ENCODE peak calls at places on chromosome 2, in ten cellular contexts. A is right lobe of liver, D is HFFc6, R is heart right ventricle, B is coronary artery, T is BE2C, V is fibroblast of the aortic adventitia, Q is A549, M is GM20000, F is WTC11. W is an unnamed sample.

GRCh38 chr2:74441690-74442482 is at the start of gene RTKN:
- DNase-seq in B (no peak), V (no peak), A (peak), M (peak), F (peak), R (peak), Q (no peak), T (no peak), D (no peak), W (peak)

GRCh38 chr2:85436836-85437487 is 18.4 kb downstream of the SH2D6 start:
- DNase-seq in T (no peak), V (no peak), F (no peak), Q (no peak), B (no peak), A (no peak), R (no peak), D (no peak), M (no peak), W (no peak)

GRCh38 chr2:20103514-20103913 is 52.1 kb upstream of the LAPTM4A start:
- DNase-seq in D (peak), B (no peak), F (no peak), A (no peak), M (no peak), T (no peak), Q (peak), R (no peak), V (no peak), W (no peak)

GRCh38 chr2:56184500-56184996 is 758 bp downstream of the CCDC85A start:
- DNase-seq in D (no peak), M (no peak), T (no peak), F (peak), A (peak), V (no peak), Q (peak), R (no peak), B (no peak), W (peak)

GRCh38 chr2:85953476-85953875 is 64.7 kb upstream of the ST3GAL5 start:
- DNase-seq in F (no peak), D (no peak), V (no peak), B (no peak), R (no peak), Q (no peak), A (no peak), T (no peak), M (no peak), W (no peak)

GRCh38 chr2:26721267-26722032 is 28.9 kb downstream of the KCNK3 start:
- DNase-seq in F (no peak), V (peak), T (no peak), M (no peak), D (no peak), R (no peak), Q (peak), B (no peak), A (peak), W (peak)

GRCh38 chr2:26174691-26175181 is 1.8 kb downstream of the GAREM2 start:
- DNase-seq in M (peak), V (no peak), T (no peak), Q (no peak), R (no peak), B (peak), F (no peak), D (no peak), A (no peak), W (peak)

GRCh38 chr2:74556831-74557370 is 2.4 kb downstream of the DOK1 start:
- DNase-seq in R (no peak), F (no peak), M (no peak), Q (no peak), V (no peak), A (no peak), B (peak), T (no peak), D (no peak), W (no peak)

GRCh38 chr2:39216495-39217191 is 27.1 kb downstream of the CDKL4 start:
- DNase-seq in V (no peak), D (no peak), Q (no peak), M (peak), A (no peak), B (no peak), R (no peak), F (no peak), T (no peak), W (no peak)

GRCh38 chr2:2599441-2599840 is 268.4 kb upstream of the MYT1L start:
- DNase-seq in R (no peak), A (no peak), B (peak), M (no peak), Q (no peak), V (no peak), T (no peak), F (no peak), D (no peak), W (no peak)

GRCh38 chr2:24491626-24492282 is 700 bp downstream of the NCOA1 start:
- DNase-seq in A (peak), F (peak), M (peak), V (peak), Q (peak), B (peak), R (peak), D (no peak), T (peak), W (peak)

GRCh38 chr2:112026509-112026908 is 28.6 kb upstream of the TMEM87B start:
- DNase-seq in F (no peak), M (no peak), T (peak), B (no peak), D (no peak), V (no peak), Q (no peak), R (no peak), A (peak), W (no peak)

GRCh38 chr2:134869941-134870736 is 31.7 kb downstream of the ACMSD start:
- DNase-seq in R (peak), D (no peak), B (no peak), V (peak), F (no peak), Q (no peak), T (no peak), A (peak), M (no peak), W (no peak)

GRCh38 chr2:71313-72035 is 25.2 kb upstream of the FAM110C start:
- DNase-seq in B (no peak), V (no peak), F (no peak), M (no peak), Q (no peak), D (no peak), T (no peak), A (no peak), R (no peak), W (no peak)

GRCh38 chr2:154620490-154620889 is 78.0 kb upstream of the KCNJ3 start:
- DNase-seq in V (no peak), Q (no peak), A (no peak), F (no peak), T (no peak), D (no peak), M (no peak), B (no peak), R (no peak), W (no peak)

GRCh38 chr2:154623819-154624218 is 74.7 kb upstream of the KCNJ3 start:
- DNase-seq in T (peak), B (no peak), D (no peak), V (peak), Q (peak), F (peak), A (no peak), R (peak), M (peak), W (no peak)
- TF ChIP-seq CTCF in T (peak), B (peak), D (peak), V (peak), Q (peak), F (peak), A (peak), R (peak), M (peak), W (peak)

GRCh38 chr2:177149155-177149503 is 63.5 kb upstream of the HNRNPA3 start:
- DNase-seq in D (no peak), M (no peak), A (no peak), F (no peak), Q (no peak), R (no peak), B (no peak), V (no peak), T (no peak), W (no peak)
- TF ChIP-seq CTCF in D (peak), M (no peak), A (no peak), F (peak), Q (no peak), R (no peak), B (no peak), V (no peak), T (no peak), W (no peak)

DNA sequence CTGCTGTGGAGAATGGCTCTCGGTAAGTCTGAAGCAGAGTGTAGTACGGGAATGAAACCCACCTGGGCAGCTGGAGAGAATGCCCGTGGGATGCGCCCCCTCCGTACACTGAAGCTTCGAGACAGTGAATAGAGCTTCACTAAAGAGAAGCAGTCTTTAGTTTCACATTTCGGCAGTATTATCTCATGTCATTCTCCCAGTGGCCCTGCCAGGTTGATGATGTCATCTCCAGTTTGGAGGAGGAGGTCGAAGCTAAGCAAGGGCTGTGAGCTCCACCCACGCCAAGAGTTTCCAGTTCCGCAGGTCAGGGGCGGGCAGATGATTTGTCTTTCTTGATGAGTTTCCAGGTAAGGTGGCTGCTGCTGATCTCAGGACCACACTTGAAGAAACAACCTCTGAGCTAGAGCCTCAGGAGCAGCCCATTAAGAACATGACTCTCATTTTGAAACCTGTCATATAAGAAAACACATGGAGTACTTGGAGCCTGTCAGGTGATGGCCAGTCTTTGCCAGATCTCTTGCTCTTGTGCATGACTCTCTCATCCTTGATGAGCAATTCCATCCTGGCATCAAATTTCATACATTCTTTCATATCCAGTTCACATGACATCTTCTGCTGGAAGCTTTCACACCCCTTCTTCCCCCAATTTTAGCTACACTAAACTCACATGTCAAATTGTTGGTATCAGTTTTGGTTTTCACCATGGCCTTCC is 475.0 kb downstream of the RNF144A start:
- DNase-seq in A (no peak), V (no peak), B (no peak), F (no peak), M (no peak), T (no peak), D (no peak), R (no peak), Q (no peak), W (no peak)
- TF ChIP-seq CTCF in A (no peak), V (no peak), B (no peak), F (no peak), M (no peak), T (no peak), D (no peak), R (no peak), Q (no peak), W (no peak)

GRCh38 chr2:197167608-197168287 is 142.8 kb downstream of the ANKRD44 start:
- DNase-seq in F (no peak), M (no peak), A (no peak), V (no peak), T (no peak), R (no peak), B (no peak), Q (no peak), D (no peak), W (no peak)
- TF ChIP-seq CTCF in F (no peak), M (no peak), A (no peak), V (no peak), T (no peak), R (no peak), B (no peak), Q (no peak), D (no peak), W (no peak)

DNA sequence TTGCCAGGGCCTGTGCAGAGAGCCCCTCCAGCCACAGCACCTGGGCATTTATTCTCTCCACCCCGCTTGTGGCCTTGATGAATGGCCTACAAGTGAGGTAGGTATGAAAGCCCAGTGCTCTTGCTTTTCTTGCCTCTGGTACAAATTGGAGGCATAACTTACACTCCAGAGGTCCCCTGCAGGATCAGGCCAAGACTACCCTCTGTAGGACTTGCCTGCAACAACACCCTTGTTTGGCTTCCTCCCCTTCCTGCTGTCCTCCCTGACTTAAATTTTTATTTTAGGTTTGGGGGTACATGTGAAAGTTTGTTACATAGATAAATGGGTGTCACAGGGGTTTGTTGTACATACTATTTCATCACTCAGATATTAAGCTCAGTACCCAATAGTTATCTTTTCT is 95.7 kb downstream of the CDC42EP3 start:
- DNase-seq in R (no peak), M (no peak), A (no peak), Q (no peak), V (no peak), T (no peak), D (no peak), F (no peak), B (no peak), W (no peak)
- TF ChIP-seq CTCF in R (no peak), M (no peak), A (no peak), Q (no peak), V (no peak), T (peak), D (peak), F (no peak), B (no peak), W (no peak)

DNA sequence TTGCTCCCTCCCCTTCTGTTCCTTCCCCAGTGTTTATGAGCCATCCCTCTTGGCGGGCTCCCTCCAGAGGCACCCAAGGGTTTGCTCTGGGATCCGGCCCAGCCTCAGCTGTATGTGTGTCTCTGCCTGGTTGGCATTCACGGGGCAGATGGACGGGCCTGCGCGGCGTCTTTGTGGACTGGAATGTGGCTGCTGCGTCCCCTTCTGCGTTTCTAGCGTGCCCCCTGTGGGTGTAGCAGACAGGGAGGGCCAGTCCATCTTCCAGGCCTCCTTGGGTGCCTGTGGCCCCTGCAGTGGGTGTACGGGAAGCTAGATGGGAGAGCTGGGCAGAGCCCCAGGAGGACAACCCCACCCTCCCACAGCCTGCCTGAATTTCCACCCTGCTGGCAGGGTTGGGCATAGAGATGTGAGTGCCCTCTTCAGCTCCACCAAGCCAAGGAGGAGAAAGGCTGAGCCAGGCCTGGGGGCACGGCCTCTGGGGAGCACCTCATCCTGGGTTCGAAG is 15.7 kb downstream of the GPC1 start:
- DNase-seq in B (no peak), T (no peak), A (no peak), R (no peak), D (no peak), Q (no peak), M (no peak), F (no peak), V (no peak), W (no peak)
- TF ChIP-seq CTCF in B (no peak), T (no peak), A (no peak), R (no peak), D (no peak), Q (no peak), M (no peak), F (no peak), V (no peak), W (no peak)

GRCh38 chr2:98188351-98189046 is 101.5 kb downstream of the VWA3B start:
- DNase-seq in V (peak), D (no peak), A (no peak), F (no peak), T (no peak), R (no peak), B (no peak), M (peak), Q (no peak), W (no peak)
- TF ChIP-seq CTCF in V (no peak), D (no peak), A (no peak), F (no peak), T (no peak), R (no peak), B (no peak), M (no peak), Q (no peak), W (no peak)